ENCODE peak calls at places on chromosomes 3 and 15, in five cellular contexts. M, L, Z, R and I are unnamed samples.

GRCh38 chr15:69713726-69714559 is 261.3 kb downstream of the RPLP1 start:
- DNase-seq in L (no peak), Z (no peak), M (no peak), R (no peak), I (no peak)

GRCh38 chr3:123154346-123154985 is 47.3 kb upstream of the SEC22A start:
- DNase-seq in R (no peak), L (no peak), Z (no peak), M (no peak), I (no peak)

GRCh38 chr3:11379824-11380281 is 107.7 kb downstream of the ATG7 start:
- DNase-seq in R (no peak), L (no peak), Z (peak), M (peak), I (no peak)

GRCh38 chr15:79117442-79118204 is 27.0 kb upstream of the RASGRF1 start:
- DNase-seq in L (no peak), R (no peak), M (no peak), Z (no peak), I (no peak)

GRCh38 chr3:138833908-138834358 is 795 bp downstream of the PIK3CB start:
- DNase-seq in M (peak), Z (peak), L (no peak), R (no peak), I (peak)

GRCh38 chr3:14925729-14926591 is 21.4 kb upstream of the NR2C2 start:
- DNase-seq in Z (peak), L (no peak), R (no peak), M (peak), I (peak)

GRCh38 chr15:83108266-83109219 is 1.1 kb downstream of the TM6SF1 start:
- DNase-seq in Z (peak), M (peak), L (no peak), R (peak), I (no peak)

GRCh38 chr15:25179673-25180511 is 225.1 kb downstream of the SNRPN start:
- DNase-seq in M (no peak), L (peak), Z (no peak), R (peak), I (peak)

GRCh38 chr3:124177070-124177469 is 185.1 kb upstream of the ROPN1 start:
- DNase-seq in R (no peak), Z (no peak), L (no peak), M (no peak), I (no peak)

GRCh38 chr3:78029775-78030174 is 989.9 kb downstream of the ROBO2 start:
- DNase-seq in Z (no peak), M (no peak), R (no peak), L (no peak), I (no peak)

GRCh38 chr3:112979244-112979832 is 4.4 kb upstream of the CD200R1 start:
- DNase-seq in M (peak), R (no peak), Z (peak), L (no peak), I (peak)

GRCh38 chr3:39423571-39423970 is 17.1 kb downstream of the RPSA start:
- DNase-seq in Z (no peak), R (no peak), L (no peak), M (no peak), I (peak)

GRCh38 chr15:46077220-46077619 is 442.4 kb downstream of the SQOR start:
- DNase-seq in R (peak), L (no peak), Z (no peak), M (no peak), I (no peak)

GRCh38 chr15:45448066-45448510 is 69.7 kb upstream of the GATM start:
- DNase-seq in L (no peak), R (peak), Z (no peak), M (peak), I (no peak)

GRCh38 chr15:62449638-62450037 is 284.6 kb upstream of the C2CD4B start:
- DNase-seq in M (peak), R (no peak), L (no peak), Z (no peak), I (no peak)

GRCh38 chr15:96274698-96275097 is 55.8 kb upstream of the NR2F2 start:
- DNase-seq in Z (peak), R (no peak), L (no peak), M (peak), I (no peak)

GRCh38 chr3:54888162-54888561 is 39.7 kb downstream of the LRTM1 start:
- DNase-seq in Z (no peak), M (no peak), R (no peak), L (no peak), I (no peak)

GRCh38 chr3:62665627-62666433 is 209.4 kb downstream of the CADPS start:
- DNase-seq in Z (peak), M (peak), R (peak), L (no peak), I (no peak)

GRCh38 chr3:169953462-169954141 is 13.0 kb upstream of the SEC62 start:
- DNase-seq in Z (no peak), L (no peak), M (no peak), R (no peak), I (no peak)

GRCh38 chr3:11238880-11239279 is 33.3 kb upstream of the ATG7 start:
- DNase-seq in L (no peak), M (peak), Z (peak), R (no peak), I (no peak)

GRCh38 chr3:29922990-29923746 is 642.3 kb downstream of the RBMS3 start:
- DNase-seq in M (peak), R (peak), Z (peak), L (no peak), I (peak)

GRCh38 chr3:153311531-153311930 is 149.5 kb downstream of the RAP2B start:
- DNase-seq in M (no peak), Z (peak), R (no peak), L (no peak), I (no peak)

GRCh38 chr15:31276596-31277298 is 49.9 kb upstream of the KLF13 start:
- DNase-seq in L (peak), Z (no peak), R (no peak), M (no peak), I (peak)

GRCh38 chr3:187292631-187293513 is 1.3 kb upstream of the MASP1 start:
- DNase-seq in Z (peak), R (no peak), M (no peak), L (no peak), I (no peak)

GRCh38 chr3:54358969-54359648 is 236.8 kb downstream of the CACNA2D3 start:
- DNase-seq in L (no peak), R (no peak), Z (no peak), M (no peak), I (no peak)

GRCh38 chr3:38558864-38559263 is 62.7 kb downstream of the EXOG start:
- DNase-seq in M (no peak), R (no peak), Z (no peak), L (no peak), I (no peak)

GRCh38 chr15:79208179-79208578 is 74.3 kb upstream of the ANKRD34C start:
- DNase-seq in L (no peak), Z (no peak), R (no peak), M (no peak), I (no peak)

GRCh38 chr3:12423918-12424634 is 60.2 kb upstream of the TSEN2 start:
- DNase-seq in L (no peak), R (no peak), Z (no peak), M (peak), I (no peak)

GRCh38 chr3:12224181-12225147 is 64.4 kb upstream of the PPARG start:
- DNase-seq in Z (peak), R (no peak), M (peak), L (peak), I (peak)

GRCh38 chr3:1092771-1093170 is at the start of gene CNTN6:
- DNase-seq in M (no peak), L (no peak), R (no peak), Z (peak), I (no peak)

GRCh38 chr3:30768703-30769550 is 125.5 kb downstream of the GADL1 start:
- DNase-seq in Z (peak), M (peak), L (peak), R (peak), I (no peak)

GRCh38 chr15:65067645-65068416 is at the start of gene RASL12:
- DNase-seq in Z (no peak), M (no peak), L (no peak), R (no peak), I (no peak)

GRCh38 chr15:59792359-59792758 is 103.2 kb upstream of the BNIP2 start:
- DNase-seq in R (no peak), L (no peak), Z (no peak), M (no peak), I (no peak)

GRCh38 chr3:197365621-197366020 is 67.2 kb upstream of the DLG1 start:
- DNase-seq in M (peak), L (no peak), R (no peak), Z (no peak), I (no peak)

GRCh38 chr3:37924453-37924852 is 62.8 kb downstream of the CTDSPL start:
- DNase-seq in M (no peak), R (no peak), L (no peak), Z (peak), I (no peak)

GRCh38 chr3:139574026-139574947 is 34.7 kb upstream of the RBP1 start:
- DNase-seq in L (no peak), M (no peak), Z (no peak), R (peak), I (peak)

GRCh38 chr15:59885832-59886231 is 118.3 kb upstream of the FOXB1 start:
- DNase-seq in M (peak), R (no peak), Z (peak), L (no peak), I (no peak)

GRCh38 chr3:118818386-118818785 is 216.3 kb downstream of the IGSF11 start:
- DNase-seq in L (no peak), Z (peak), M (peak), R (no peak), I (peak)

GRCh38 chr3:118817748-118818165 is 216.9 kb downstream of the IGSF11 start:
- DNase-seq in M (peak), Z (peak), R (peak), L (no peak), I (no peak)

GRCh38 chr3:118828351-118828750 is 206.3 kb downstream of the IGSF11 start:
- DNase-seq in Z (no peak), R (no peak), L (no peak), M (no peak), I (no peak)

GRCh38 chr3:118827446-118827845 is 207.2 kb downstream of the IGSF11 start:
- DNase-seq in R (no peak), Z (no peak), M (no peak), L (no peak), I (no peak)

GRCh38 chr3:118823626-118824025 is 211.0 kb downstream of the IGSF11 start:
- DNase-seq in Z (no peak), R (no peak), M (no peak), L (no peak), I (peak)
- TF ChIP-seq CTCF in Z (no peak), R (no peak), M (no peak), L (no peak), I (no peak)

GRCh38 chr3:56547486-56547885 is 9.5 kb upstream of the CCDC66 start:
- DNase-seq in M (peak), R (no peak), Z (no peak), L (no peak), I (no peak)
- TF ChIP-seq CTCF in M (no peak), R (no peak), Z (no peak), L (no peak), I (peak)

DNA sequence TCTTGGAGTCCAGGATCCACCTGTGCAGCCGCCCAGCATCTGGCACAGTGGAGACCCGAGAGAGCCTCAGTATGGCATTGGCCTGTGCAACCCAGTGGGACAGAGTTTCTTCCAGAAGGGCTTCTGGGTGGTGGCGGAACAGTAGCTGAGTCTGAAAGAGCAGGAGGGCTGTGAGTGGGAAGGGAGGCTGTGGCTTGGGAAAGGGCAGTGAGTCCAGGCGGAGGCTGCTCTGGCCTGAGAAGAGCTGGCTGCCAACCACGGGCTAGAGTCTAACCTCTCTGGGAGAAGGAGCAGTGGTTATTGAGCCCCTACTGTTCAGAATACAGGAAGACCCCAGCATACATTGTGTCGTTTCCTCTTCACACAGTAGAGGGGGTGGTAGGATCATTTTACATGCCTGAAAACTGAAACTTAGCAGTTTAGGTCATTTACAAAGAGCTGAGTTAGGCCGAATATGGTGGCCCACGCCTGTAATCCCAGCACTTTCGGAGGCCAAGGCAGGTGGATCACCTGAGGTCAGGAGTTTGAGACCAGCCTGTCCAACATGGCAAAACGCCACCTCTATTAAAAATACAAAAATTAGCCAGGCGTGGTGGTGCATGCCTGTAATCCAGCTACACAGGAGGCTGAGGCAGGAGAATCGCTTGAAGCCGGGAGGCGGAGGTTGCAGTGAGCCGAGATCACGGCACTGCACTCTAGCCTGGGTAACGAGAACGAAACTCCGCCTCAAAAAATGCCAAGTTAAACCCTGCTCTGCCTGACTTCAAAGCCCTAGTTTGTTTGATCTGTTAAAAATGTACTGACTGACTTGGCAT is 3.2 kb downstream of the AEN start:
- DNase-seq in R (no peak), M (peak), Z (peak), L (no peak), I (no peak)
- TF ChIP-seq CTCF in R (peak), M (peak), Z (peak), L (no peak), I (peak)

DNA sequence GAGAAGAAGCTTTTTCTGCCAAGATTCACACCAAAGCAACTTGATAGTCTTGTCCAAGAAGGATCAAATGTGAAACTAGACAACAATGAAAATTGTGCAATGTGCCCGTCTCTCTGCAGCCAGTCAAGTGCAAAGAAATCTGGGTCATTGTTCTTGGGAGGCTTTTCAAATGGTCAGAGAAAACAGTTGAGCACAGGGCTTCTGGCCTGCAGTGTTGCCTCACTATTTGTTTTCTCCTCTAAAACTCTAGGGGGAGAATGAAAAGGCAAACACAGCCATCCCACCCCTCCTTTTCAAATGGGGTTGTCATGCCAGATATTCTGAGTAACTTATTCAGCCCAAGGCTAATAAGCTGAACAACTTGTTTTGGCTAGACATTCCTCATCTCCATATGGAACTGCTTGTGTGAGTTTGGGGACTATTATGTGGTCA is 417.6 kb upstream of the CDIN1 start:
- DNase-seq in R (no peak), M (peak), L (no peak), Z (peak), I (no peak)
- TF ChIP-seq CTCF in R (no peak), M (no peak), L (no peak), Z (peak), I (no peak)

GRCh38 chr3:8524249-8524648 is 22.6 kb downstream of the LMCD1 start:
- DNase-seq in L (no peak), Z (no peak), M (no peak), R (no peak), I (no peak)
- TF ChIP-seq CTCF in L (no peak), Z (no peak), M (no peak), R (no peak), I (no peak)

GRCh38 chr3:174620138-174620537 is 239.0 kb upstream of the NAALADL2 start:
- DNase-seq in M (peak), Z (peak), L (no peak), R (no peak), I (peak)
- TF ChIP-seq CTCF in M (peak), Z (peak), L (no peak), R (no peak), I (peak)

DNA sequence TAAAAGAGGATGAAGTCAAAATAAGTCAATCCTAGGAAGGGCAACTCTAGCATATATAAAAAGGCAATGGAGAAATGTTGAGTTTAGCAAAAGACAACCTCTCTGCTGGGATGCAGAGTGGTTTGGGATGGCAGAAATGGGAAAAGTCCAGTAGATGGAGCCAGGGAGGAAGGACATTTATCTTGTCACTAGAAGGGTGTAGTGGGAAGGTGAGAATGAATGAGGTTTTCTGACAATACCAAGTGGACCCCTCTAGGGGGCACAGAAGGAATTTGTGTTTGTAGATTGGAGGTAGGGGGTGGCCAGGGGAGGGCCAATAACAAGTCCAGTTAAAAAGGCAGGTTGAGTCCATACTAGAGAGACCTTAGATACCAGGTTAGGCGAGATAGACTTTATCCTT is 80.0 kb downstream of the THSD4 start:
- DNase-seq in Z (no peak), R (no peak), M (peak), L (no peak), I (no peak)
- TF ChIP-seq CTCF in Z (peak), R (no peak), M (peak), L (no peak), I (peak)

DNA sequence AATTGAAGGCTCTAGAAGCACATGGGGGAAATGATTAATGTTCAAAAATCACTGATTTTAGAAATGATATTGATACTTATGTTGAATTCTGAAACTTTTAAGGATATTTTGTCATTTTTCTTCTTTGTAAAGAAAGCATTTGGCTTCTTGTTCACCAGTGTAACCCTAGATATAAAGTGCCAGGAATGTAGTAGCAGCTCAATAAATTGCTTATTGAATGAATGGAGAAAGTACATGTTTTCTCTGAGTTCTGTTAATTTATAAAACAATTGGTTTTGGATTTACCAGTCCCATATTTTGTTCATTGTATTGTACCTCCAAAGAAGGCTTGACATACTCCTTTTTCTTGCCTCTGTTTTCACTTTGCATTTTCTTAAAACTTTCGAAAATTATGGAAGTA is 2.4 kb downstream of the PLCL2 start:
- DNase-seq in Z (no peak), M (no peak), R (no peak), L (no peak), I (no peak)
- TF ChIP-seq CTCF in Z (no peak), M (no peak), R (no peak), L (no peak), I (no peak)

DNA sequence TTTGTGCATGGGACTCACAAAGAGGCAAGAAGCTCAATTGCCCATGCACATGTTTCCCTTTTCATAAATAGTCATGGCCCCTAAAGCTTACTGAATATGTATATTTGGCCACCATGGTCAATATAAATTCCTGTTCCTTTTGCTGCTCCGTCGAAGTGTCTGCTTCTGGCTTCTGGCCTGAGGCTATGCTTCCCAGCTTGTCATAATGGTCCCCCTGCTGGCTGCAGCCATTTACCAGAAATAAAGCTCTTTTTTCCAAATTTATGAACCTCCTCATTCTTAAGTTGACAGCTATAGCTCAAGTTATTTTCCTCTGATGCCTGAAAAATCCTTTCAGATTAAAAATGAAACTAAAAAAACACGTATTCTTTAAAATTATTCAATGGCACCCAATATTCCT is 602.1 kb downstream of the VGLL3 start:
- DNase-seq in L (no peak), M (no peak), Z (no peak), R (no peak), I (no peak)
- TF ChIP-seq CTCF in L (no peak), M (no peak), Z (no peak), R (no peak), I (no peak)